ENCODE peak calls at places on chromosomes 5 and 9, in seven cellular contexts. K is A172, P is NCI-H1105 treated with DMSO at 0.1 percent for 48 hours, B is posterior cingulate gyrus, I is M059J, X is HEK293T, R is NCI-H460. F is an unnamed sample.

GRCh38 chr5:93746406-93747056 is 5.1 kb upstream of the POU5F2 start:
- DNase-seq in B (no peak), X (no peak), P (no peak), I (peak; percentile 47), R (no peak), K (peak; percentile 45), F (no peak)

GRCh38 chr9:13013976-13014375 is 239.2 kb downstream of the LURAP1L start:
- DNase-seq in X (no peak), I (peak; percentile 14), R (no peak), P (no peak), B (no peak), K (no peak), F (no peak)

GRCh38 chr5:30100929-30101328 is 1092.6 kb upstream of the CDH6 start:
- DNase-seq in R (no peak), B (no peak), I (no peak), K (no peak), P (no peak), X (no peak), F (no peak)

GRCh38 chr5:107653685-107654084 is 17.1 kb downstream of the EFNA5 start:
- DNase-seq in K (no peak), I (no peak), B (no peak), P (no peak), R (no peak), X (no peak), F (no peak)

GRCh38 chr5:176596689-176597416 is 13.1 kb downstream of the GPRIN1 start:
- DNase-seq in B (no peak), K (no peak), I (no peak), P (no peak), R (no peak), X (no peak), F (no peak)

GRCh38 chr5:147450596-147450995 is 59.3 kb downstream of the DPYSL3 start:
- DNase-seq in P (no peak), I (no peak), R (no peak), B (no peak), K (no peak), X (no peak), F (no peak)

GRCh38 chr9:7570107-7570720 is 229.4 kb downstream of the DMAC1 start:
- DNase-seq in B (peak; percentile 28), R (peak; percentile 58), P (peak; percentile 66), K (peak; percentile 48), X (peak; percentile 27), I (peak; percentile 30), F (no peak)

GRCh38 chr9:87670572-87671264 is 55.2 kb upstream of the CTSL start:
- DNase-seq in X (no peak), I (no peak), K (no peak), R (no peak), P (peak; percentile 44), B (no peak), F (no peak)

GRCh38 chr5:127878174-127878750 is 175.1 kb downstream of the CCDC192 start:
- DNase-seq in B (peak; percentile 11), X (peak; percentile 67), P (peak; percentile 18), K (peak; percentile 65), I (peak; percentile 59), R (peak; percentile 66), F (no peak)

GRCh38 chr5:143084452-143084851 is 314.3 kb downstream of the ARHGAP26 start:
- DNase-seq in P (no peak), R (no peak), K (no peak), B (no peak), I (no peak), X (no peak), F (no peak)

GRCh38 chr5:122471031-122471751 is 159.2 kb downstream of the SNCAIP start:
- DNase-seq in B (no peak), K (no peak), P (no peak), I (no peak), X (no peak), R (no peak), F (no peak)

GRCh38 chr5:96344678-96345612 is 88.1 kb downstream of the PCSK1 start:
- DNase-seq in P (peak; percentile 77), I (peak; percentile 72), X (peak; percentile 50), B (no peak), K (peak; percentile 79), R (peak; percentile 83), F (no peak)

GRCh38 chr9:128286435-128286834 is 10.4 kb downstream of the SWI5 start:
- DNase-seq in B (peak; percentile 78), R (no peak), I (no peak), X (no peak), P (no peak), K (no peak), F (no peak)

GRCh38 chr5:97501286-97501964 is 318.4 kb upstream of the RIOK2 start:
- DNase-seq in K (no peak), I (peak; percentile 22), P (no peak), R (no peak), B (no peak), X (no peak), F (no peak)

GRCh38 chr5:122845253-122846050 is at the start of gene SNX24:
- DNase-seq in X (peak; percentile 76), I (peak; percentile 79), B (peak; percentile 72), R (peak; percentile 78), P (peak; percentile 47), K (peak; percentile 72), F (peak; percentile 90)

GRCh38 chr9:117265253-117265652 is 149.6 kb downstream of the ASTN2 start:
- DNase-seq in X (no peak), R (no peak), B (peak; percentile 25), P (no peak), K (no peak), I (no peak), F (peak; percentile 64)

GRCh38 chr5:55908804-55909203 is 57.6 kb downstream of the IL31RA start:
- DNase-seq in P (no peak), I (no peak), X (no peak), K (no peak), R (no peak), B (no peak), F (no peak)

GRCh38 chr5:132483661-132484385 is 6.8 kb downstream of the IRF1 start:
- DNase-seq in K (no peak), P (no peak), X (no peak), B (no peak), R (no peak), I (no peak), F (no peak)

GRCh38 chr5:68054625-68055024 is 160.9 kb upstream of the PIK3R1 start:
- DNase-seq in P (peak; percentile 18), X (no peak), I (no peak), B (no peak), K (no peak), R (no peak), F (no peak)

GRCh38 chr9:129331772-129332512 is 153.9 kb upstream of the IER5L start:
- DNase-seq in I (no peak), P (no peak), R (no peak), B (no peak), K (no peak), X (no peak), F (no peak)

GRCh38 chr9:89666950-89667349 is 62.1 kb downstream of the GADD45G start:
- DNase-seq in R (no peak), P (no peak), K (no peak), B (no peak), I (no peak), X (no peak), F (no peak)

GRCh38 chr9:109477269-109478203 is 20.6 kb downstream of the PTPN3 start:
- DNase-seq in P (no peak), I (peak; percentile 22), B (no peak), R (no peak), K (no peak), X (no peak), F (no peak)

GRCh38 chr5:88551724-88552345 is 283.2 kb upstream of the TMEM161B start:
- DNase-seq in P (no peak), K (no peak), X (no peak), B (peak; percentile 18), R (no peak), I (peak; percentile 54), F (no peak)

GRCh38 chr9:2857564-2858198 is 13.8 kb upstream of the PUM3 start:
- DNase-seq in P (peak; percentile 78), K (peak; percentile 75), I (peak; percentile 70), R (peak; percentile 65), B (peak; percentile 78), X (peak; percentile 58), F (peak; percentile 87)

GRCh38 chr5:53480474-53481353 is at the start of gene FST:
- DNase-seq in P (no peak), K (no peak), X (peak; percentile 54), I (peak; percentile 15), R (no peak), B (no peak), F (no peak)

GRCh38 chr9:64773491-64773931 is 511.5 kb downstream of the FOXD4L5 start:
- DNase-seq in X (no peak), B (no peak), R (no peak), K (no peak), I (peak; percentile 4), P (no peak), F (peak; percentile 73)

F was measured in osteocyte.